ENCODE peak calls at places on chromosomes 11 and 22, in six cellular contexts. One of them, this sample, is unnamed.

GRCh38 chr11:128802358-128802981 is 64.6 kb downstream of the KCNJ1 start:
- DNase-seq in caudate nucleus: no peak
- DNase-seq in HCT116: peak; percentile 21
- DNase-seq in Peyer's patch: no peak
- DNase-seq in neural progenitor cell: peak; percentile 68
- DNase-seq in tibial artery: no peak
- DNase-seq in this sample: no peak

GRCh38 chr11:19432370-19433163 is 191.8 kb upstream of the E2F8 start:
- DNase-seq in tibial artery: no peak
- DNase-seq in neural progenitor cell: no peak
- DNase-seq in caudate nucleus: no peak
- DNase-seq in Peyer's patch: no peak
- DNase-seq in HCT116: no peak
- DNase-seq in this sample: peak; percentile 29

GRCh38 chr11:44083433-44083832 is 12.0 kb upstream of the EXT2 start:
- DNase-seq in neural progenitor cell: no peak
- DNase-seq in tibial artery: no peak
- DNase-seq in Peyer's patch: no peak
- DNase-seq in HCT116: no peak
- DNase-seq in caudate nucleus: no peak
- DNase-seq in this sample: no peak

GRCh38 chr22:46393791-46394333 is 58.3 kb downstream of the TRMU start:
- DNase-seq in neural progenitor cell: no peak
- DNase-seq in tibial artery: no peak
- DNase-seq in HCT116: no peak
- DNase-seq in caudate nucleus: no peak
- DNase-seq in Peyer's patch: no peak
- DNase-seq in this sample: no peak

GRCh38 chr22:32904044-32904443 is 102.5 kb downstream of the TIMP3 start:
- DNase-seq in Peyer's patch: no peak
- DNase-seq in neural progenitor cell: peak; percentile 60
- DNase-seq in tibial artery: no peak
- DNase-seq in HCT116: peak; percentile 51
- DNase-seq in caudate nucleus: peak; percentile 17
- DNase-seq in this sample: no peak

GRCh38 chr11:133541331-133542095 is 9.2 kb upstream of the OPCML start:
- DNase-seq in tibial artery: no peak
- DNase-seq in caudate nucleus: no peak
- DNase-seq in Peyer's patch: no peak
- DNase-seq in HCT116: no peak
- DNase-seq in neural progenitor cell: peak; percentile 83
- DNase-seq in this sample: no peak

GRCh38 chr22:19181786-19182471 is 3.4 kb upstream of the SLC25A1 start:
- DNase-seq in Peyer's patch: no peak
- DNase-seq in neural progenitor cell: no peak
- DNase-seq in caudate nucleus: no peak
- DNase-seq in tibial artery: no peak
- DNase-seq in HCT116: no peak
- DNase-seq in this sample: no peak

GRCh38 chr11:3959015-3959917 is 103.8 kb downstream of the STIM1 start:
- DNase-seq in HCT116: no peak
- DNase-seq in tibial artery: no peak
- DNase-seq in neural progenitor cell: peak; percentile 21
- DNase-seq in Peyer's patch: no peak
- DNase-seq in caudate nucleus: no peak
- DNase-seq in this sample: peak; percentile 39

GRCh38 chr22:50262460-50262911 is 1.0 kb upstream of the MAPK12 start:
- DNase-seq in neural progenitor cell: no peak
- DNase-seq in tibial artery: no peak
- DNase-seq in Peyer's patch: no peak
- DNase-seq in caudate nucleus: no peak
- DNase-seq in HCT116: no peak
- DNase-seq in this sample: no peak

GRCh38 chr22:25745341-25746011 is 3.5 kb downstream of the MYO18B start:
- DNase-seq in HCT116: no peak
- DNase-seq in neural progenitor cell: no peak
- DNase-seq in Peyer's patch: no peak
- DNase-seq in tibial artery: no peak
- DNase-seq in caudate nucleus: no peak
- DNase-seq in this sample: no peak

GRCh38 chr11:64306876-64307622 is 1.7 kb downstream of the ESRRA start:
- DNase-seq in tibial artery: peak; percentile 81
- DNase-seq in HCT116: no peak
- DNase-seq in caudate nucleus: no peak
- DNase-seq in Peyer's patch: peak; percentile 69
- DNase-seq in neural progenitor cell: peak; percentile 46
- DNase-seq in this sample: no peak

GRCh38 chr11:61912991-61913698 is 4.2 kb downstream of the RAB3IL1 start:
- DNase-seq in tibial artery: peak; percentile 55
- DNase-seq in caudate nucleus: no peak
- DNase-seq in neural progenitor cell: no peak
- DNase-seq in Peyer's patch: no peak
- DNase-seq in HCT116: no peak
- DNase-seq in this sample: no peak

GRCh38 chr11:46291441-46292143 is 14.1 kb downstream of the CREB3L1 start:
- DNase-seq in Peyer's patch: no peak
- DNase-seq in tibial artery: no peak
- DNase-seq in HCT116: no peak
- DNase-seq in neural progenitor cell: no peak
- DNase-seq in caudate nucleus: no peak
- DNase-seq in this sample: no peak
- H3K27ac ChIP-seq in Peyer's patch: peak overlapping the region; percentile 30
- H3K27ac ChIP-seq in tibial artery: no peak overlapping the region
- H3K27ac ChIP-seq in HCT116: no peak overlapping the region
- H3K27ac ChIP-seq in neural progenitor cell: no peak overlapping the region
- H3K27ac ChIP-seq in caudate nucleus: no peak overlapping the region
- H3K27ac ChIP-seq in this sample: no peak overlapping the region

DNA sequence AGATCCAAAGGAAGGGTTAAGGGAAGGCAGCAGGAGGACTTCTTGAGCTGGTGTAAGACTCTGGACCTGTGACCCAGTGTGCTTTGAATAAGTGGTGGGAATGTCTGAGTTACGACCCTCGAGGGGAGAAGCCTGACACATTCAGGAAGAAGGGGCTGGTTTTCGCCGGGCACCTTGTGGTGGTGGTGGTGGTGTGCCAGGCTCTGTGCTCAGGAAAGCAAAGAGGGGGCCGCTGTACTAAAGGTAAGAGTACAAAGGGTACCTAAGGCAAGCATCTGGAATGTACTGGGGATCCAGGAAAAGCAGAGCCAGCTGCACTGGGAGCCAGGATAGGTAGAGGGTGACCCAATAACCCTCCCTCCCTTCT is 6.3 kb downstream of the KLHL35 start:
- DNase-seq in tibial artery: no peak
- DNase-seq in Peyer's patch: no peak
- DNase-seq in HCT116: no peak
- DNase-seq in neural progenitor cell: no peak
- DNase-seq in caudate nucleus: no peak
- DNase-seq in this sample: no peak
- H3K27ac ChIP-seq in tibial artery: no peak overlapping the region
- H3K27ac ChIP-seq in Peyer's patch: no peak overlapping the region
- H3K27ac ChIP-seq in HCT116: no peak overlapping the region
- H3K27ac ChIP-seq in neural progenitor cell: no peak overlapping the region
- H3K27ac ChIP-seq in caudate nucleus: no peak overlapping the region
- H3K27ac ChIP-seq in this sample: no peak overlapping the region

DNA sequence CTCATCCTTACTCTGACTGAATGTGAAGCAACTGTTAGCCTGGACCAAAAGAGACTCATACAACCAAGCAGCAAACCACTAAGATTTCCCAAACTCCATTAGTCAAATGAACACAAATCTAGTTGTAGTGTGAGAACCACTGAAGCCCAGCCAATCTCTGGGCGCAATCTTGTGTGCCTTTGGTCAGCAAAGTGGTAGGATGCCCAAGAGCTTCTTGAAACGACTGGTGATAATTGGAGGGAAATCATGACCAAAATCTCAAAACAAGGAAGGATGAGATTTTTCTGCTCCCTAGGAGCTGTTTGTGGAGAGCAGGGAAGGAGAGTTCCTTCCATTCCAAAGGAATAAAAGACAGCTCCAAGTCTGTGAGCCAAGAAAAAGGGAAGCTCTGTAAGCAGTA is 24.0 kb downstream of the F2 start:
- DNase-seq in caudate nucleus: no peak
- DNase-seq in neural progenitor cell: no peak
- DNase-seq in Peyer's patch: no peak
- DNase-seq in HCT116: no peak
- DNase-seq in tibial artery: no peak
- DNase-seq in this sample: no peak
- H3K27ac ChIP-seq in caudate nucleus: no peak overlapping the region
- H3K27ac ChIP-seq in neural progenitor cell: no peak overlapping the region
- H3K27ac ChIP-seq in Peyer's patch: no peak overlapping the region
- H3K27ac ChIP-seq in HCT116: no peak overlapping the region
- H3K27ac ChIP-seq in tibial artery: peak overlapping the region; percentile 41
- H3K27ac ChIP-seq in this sample: no peak overlapping the region

DNA sequence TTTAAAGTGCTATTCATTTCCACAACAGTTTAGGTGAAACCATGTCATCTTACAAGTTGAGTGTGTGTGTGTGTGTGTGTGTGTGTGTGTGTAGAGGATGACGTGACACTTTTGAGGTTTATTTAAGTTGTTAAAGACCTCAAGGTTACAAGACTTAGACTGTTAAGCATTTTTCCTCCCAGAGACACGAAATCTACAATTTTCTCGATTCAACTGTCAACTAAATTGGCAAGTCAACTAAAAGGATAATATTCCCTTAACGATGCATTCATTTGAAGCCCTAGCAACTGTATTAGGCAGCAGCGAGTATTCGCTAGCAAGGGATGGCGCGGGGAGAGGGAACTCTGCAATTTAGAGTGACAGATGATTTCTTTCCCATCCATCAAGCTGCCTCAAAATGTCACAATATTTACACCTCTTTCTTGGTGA is 17.6 kb upstream of the BDNF start:
- DNase-seq in tibial artery: no peak
- DNase-seq in Peyer's patch: no peak
- DNase-seq in neural progenitor cell: peak; percentile 44
- DNase-seq in HCT116: no peak
- DNase-seq in caudate nucleus: no peak
- DNase-seq in this sample: no peak
- H3K27ac ChIP-seq in tibial artery: peak overlapping the region; percentile 39
- H3K27ac ChIP-seq in Peyer's patch: no peak overlapping the region
- H3K27ac ChIP-seq in neural progenitor cell: no peak overlapping the region
- H3K27ac ChIP-seq in HCT116: peak overlapping the region; percentile 85
- H3K27ac ChIP-seq in caudate nucleus: no peak overlapping the region
- H3K27ac ChIP-seq in this sample: no peak overlapping the region

GRCh38 chr11:126839496-126839895 is 161.1 kb downstream of the KIRREL3 start:
- DNase-seq in neural progenitor cell: no peak
- DNase-seq in Peyer's patch: no peak
- DNase-seq in tibial artery: no peak
- DNase-seq in caudate nucleus: peak; percentile 26
- DNase-seq in HCT116: no peak
- DNase-seq in this sample: no peak

GRCh38 chr11:126837581-126837980 is 163.0 kb downstream of the KIRREL3 start:
- DNase-seq in HCT116: no peak
- DNase-seq in neural progenitor cell: no peak
- DNase-seq in caudate nucleus: no peak
- DNase-seq in Peyer's patch: no peak
- DNase-seq in tibial artery: no peak
- DNase-seq in this sample: no peak

GRCh38 chr11:126840201-126840886 is 160.2 kb downstream of the KIRREL3 start:
- DNase-seq in caudate nucleus: no peak
- DNase-seq in tibial artery: no peak
- DNase-seq in Peyer's patch: no peak
- DNase-seq in neural progenitor cell: no peak
- DNase-seq in HCT116: no peak
- DNase-seq in this sample: no peak

GRCh38 chr11:126840975-126841374 is 159.6 kb downstream of the KIRREL3 start:
- DNase-seq in tibial artery: no peak
- DNase-seq in caudate nucleus: no peak
- DNase-seq in HCT116: no peak
- DNase-seq in neural progenitor cell: no peak
- DNase-seq in Peyer's patch: no peak
- DNase-seq in this sample: no peak

GRCh38 chr11:126838779-126839178 is 161.8 kb downstream of the KIRREL3 start:
- DNase-seq in caudate nucleus: no peak
- DNase-seq in Peyer's patch: no peak
- DNase-seq in HCT116: no peak
- DNase-seq in neural progenitor cell: no peak
- DNase-seq in tibial artery: no peak
- DNase-seq in this sample: no peak
- H3K27ac ChIP-seq in caudate nucleus: no peak overlapping the region
- H3K27ac ChIP-seq in Peyer's patch: no peak overlapping the region
- H3K27ac ChIP-seq in HCT116: no peak overlapping the region
- H3K27ac ChIP-seq in neural progenitor cell: no peak overlapping the region
- H3K27ac ChIP-seq in tibial artery: no peak overlapping the region
- H3K27ac ChIP-seq in this sample: no peak overlapping the region

GRCh38 chr11:2132229-2132620 is 7.0 kb downstream of the IGF2 start:
- DNase-seq in tibial artery: no peak
- DNase-seq in caudate nucleus: no peak
- DNase-seq in neural progenitor cell: no peak
- DNase-seq in HCT116: no peak
- DNase-seq in Peyer's patch: no peak
- DNase-seq in this sample: no peak
- H3K27ac ChIP-seq in tibial artery: no peak overlapping the region
- H3K27ac ChIP-seq in caudate nucleus: no peak overlapping the region
- H3K27ac ChIP-seq in neural progenitor cell: no peak overlapping the region
- H3K27ac ChIP-seq in HCT116: no peak overlapping the region
- H3K27ac ChIP-seq in Peyer's patch: no peak overlapping the region
- H3K27ac ChIP-seq in this sample: no peak overlapping the region